ENCODE peak calls at places on chromosomes 16 and 17, in four cellular contexts. Q is WTC11, O is HepG2, K is K562. T is an unnamed sample.

GRCh38 chr17:42118545-42118944 is 2.6 kb downstream of the KAT2A start:
- DNase-seq in O (peak; percentile 52), Q (peak; percentile 62), K (peak; percentile 41), T (no peak)

GRCh38 chr17:65588194-65588808 is 26.9 kb upstream of the AXIN2 start:
- DNase-seq in K (peak; percentile 40), Q (no peak), O (peak; percentile 99), T (no peak)

GRCh38 chr17:81713004-81713555 is 996 bp downstream of the SLC25A10 start:
- DNase-seq in O (peak; percentile 68), Q (no peak), K (no peak), T (no peak)

GRCh38 chr16:1152651-1153259 is at the start of gene CACNA1H:
- DNase-seq in K (peak; percentile 96), O (no peak), Q (peak; percentile 63), T (no peak)

GRCh38 chr17:50265212-50265611 is 9.1 kb upstream of the TMEM92 start:
- DNase-seq in K (no peak), Q (no peak), O (no peak), T (no peak)

GRCh38 chr16:53611151-53611802 is 92.4 kb downstream of the RPGRIP1L start:
- DNase-seq in Q (no peak), K (no peak), O (no peak), T (no peak)

GRCh38 chr16:59527206-59527997 is 793.3 kb upstream of the GOT2 start:
- DNase-seq in Q (no peak), O (no peak), K (no peak), T (no peak)

GRCh38 chr16:71337631-71338030 is 20.9 kb upstream of the CALB2 start:
- DNase-seq in K (no peak), O (no peak), Q (no peak), T (no peak)

GRCh38 chr16:56279132-56279531 is 87.8 kb downstream of the GNAO1 start:
- DNase-seq in O (no peak), Q (no peak), K (no peak), T (no peak)

GRCh38 chr17:27339836-27340550 is 46.1 kb downstream of the WSB1 start:
- DNase-seq in O (peak; percentile 46), Q (no peak), K (peak; percentile 87), T (no peak)

GRCh38 chr17:51830886-51831285 is 327.6 kb downstream of the CA10 start:
- DNase-seq in K (no peak), Q (no peak), O (no peak), T (no peak)

GRCh38 chr16:4654387-4654901 is 29.8 kb downstream of the MGRN1 start:
- DNase-seq in K (no peak), Q (no peak), O (no peak), T (no peak)

GRCh38 chr17:65181237-65182061 is 44.3 kb downstream of the RGS9 start:
- DNase-seq in O (no peak), K (no peak), Q (no peak), T (peak; percentile 90)

GRCh38 chr16:12157510-12158093 is 181.1 kb downstream of the SNX29 start:
- DNase-seq in O (peak; percentile 23), Q (no peak), K (no peak), T (no peak)

GRCh38 chr16:68860978-68861892 is 17.9 kb downstream of the TANGO6 start:
- DNase-seq in O (peak; percentile 43), Q (no peak), K (peak; percentile 13), T (no peak)

GRCh38 chr16:11060364-11060763 is 116.0 kb downstream of the CLEC16A start:
- DNase-seq in K (no peak), O (no peak), Q (no peak), T (no peak)

GRCh38 chr16:49497466-49497865 is 123.9 kb downstream of the C16orf78 start:
- DNase-seq in O (no peak), Q (no peak), K (no peak), T (no peak)

GRCh38 chr17:31200287-31200686 is 96.8 kb downstream of the OMG start:
- DNase-seq in Q (no peak), K (no peak), O (no peak), T (no peak)

GRCh38 chr17:22102177-22102576 is 409.9 kb downstream of the KCNJ18 start:
- DNase-seq in K (no peak), Q (no peak), O (no peak), T (no peak)

GRCh38 chr17:59501690-59502089 is 63.7 kb upstream of the DHX40 start:
- DNase-seq in Q (no peak), O (no peak), K (no peak), T (no peak)

GRCh38 chr16:53999123-53999522 is 287.5 kb downstream of the IRX3 start:
- DNase-seq in K (no peak), O (no peak), Q (no peak), T (no peak)

GRCh38 chr16:26111900-26112299 is 420.1 kb downstream of the HS3ST4 start:
- DNase-seq in O (no peak), K (no peak), Q (no peak), T (no peak)
- TF ChIP-seq CBFB in O (no peak), K (no peak), Q (no peak), T (no peak)

GRCh38 chr17:76586741-76587487 is 1.3 kb upstream of the ST6GALNAC2 start:
- DNase-seq in K (no peak), Q (peak; percentile 35), O (no peak), T (no peak)

GRCh38 chr17:76584427-76585047 is 1.1 kb downstream of the ST6GALNAC2 start:
- DNase-seq in O (no peak), Q (peak; percentile 58), K (no peak), T (no peak)

GRCh38 chr17:76582660-76583059 is 3.0 kb downstream of the ST6GALNAC2 start:
- DNase-seq in O (no peak), K (no peak), Q (no peak), T (no peak)

GRCh38 chr17:76585649-76586593 is at the start of gene ST6GALNAC2:
- DNase-seq in O (peak; percentile 66), Q (peak; percentile 40), K (peak; percentile 34), T (no peak)

GRCh38 chr17:76585048-76585648 is 512 bp downstream of the ST6GALNAC2 start:
- DNase-seq in Q (peak; percentile 35), K (peak; percentile 19), O (no peak), T (no peak)
- TF ChIP-seq CBFB in Q (no peak), K (no peak), O (no peak), T (no peak)

DNA sequence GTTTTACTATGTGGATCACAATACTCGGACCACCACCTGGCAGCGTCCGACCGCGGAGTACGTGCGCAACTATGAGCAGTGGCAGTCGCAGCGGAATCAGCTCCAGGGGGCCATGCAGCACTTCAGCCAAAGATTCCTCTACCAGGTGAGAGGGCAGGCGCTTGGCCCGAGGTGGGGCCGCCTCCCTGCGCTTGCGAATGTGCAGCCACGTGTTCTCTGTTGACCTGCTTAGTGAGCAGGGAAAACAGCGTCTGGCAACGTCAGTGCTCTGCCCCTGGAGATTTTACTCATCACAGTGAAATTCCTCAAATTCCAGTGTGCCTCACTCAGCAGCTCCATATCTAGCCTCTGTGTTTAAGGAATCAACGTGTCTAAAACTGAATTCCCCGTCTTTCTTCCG is 33.4 kb upstream of the CLEC18A start:
- DNase-seq in O (no peak), Q (peak; percentile 51), K (no peak), T (no peak)
- TF ChIP-seq CBFB in O (no peak), Q (no peak), K (no peak), T (no peak)

GRCh38 chr16:87926246-87927194 is 9.8 kb downstream of the CA5A start:
- DNase-seq in O (no peak), Q (no peak), K (no peak), T (no peak)
- TF ChIP-seq CBFB in O (no peak), Q (no peak), K (no peak), T (no peak)

GRCh38 chr16:3401719-3402397 is 843 bp downstream of the ZNF174 start:
- DNase-seq in K (peak; percentile 50), O (peak; percentile 18), Q (peak; percentile 33), T (no peak)
- TF ChIP-seq CBFB in K (no peak), O (no peak), Q (no peak), T (no peak)

GRCh38 chr17:77254961-77255741 is 114.4 kb downstream of the SEC14L1 start:
- DNase-seq in Q (no peak), K (no peak), O (peak; percentile 73), T (no peak)
- TF ChIP-seq CBFB in Q (no peak), K (no peak), O (no peak), T (no peak)

DNA sequence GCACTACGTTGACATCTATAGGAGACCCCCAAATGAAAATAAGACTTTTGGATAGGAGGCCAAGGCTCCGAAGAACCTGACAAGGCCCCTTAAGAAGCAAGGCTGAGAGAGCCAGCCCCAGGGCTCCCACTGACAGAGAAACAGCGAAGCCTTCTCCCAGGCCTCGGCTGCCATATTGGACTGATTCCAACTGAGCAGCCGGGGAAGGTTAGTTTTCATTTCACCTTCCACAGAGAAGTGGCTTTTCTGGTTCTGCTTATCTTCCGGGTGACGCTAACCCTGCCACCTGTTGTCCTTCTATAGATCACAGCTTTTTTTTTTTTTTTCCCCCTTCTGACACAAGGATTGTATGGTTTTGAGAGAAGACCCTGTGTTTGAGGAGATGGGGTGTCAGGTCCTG is 356.7 kb downstream of the SOX9 start:
- DNase-seq in K (no peak), Q (no peak), O (no peak), T (no peak)
- TF ChIP-seq CBFB in K (no peak), Q (no peak), O (no peak), T (no peak)

GRCh38 chr17:58315281-58315711 is 13.3 kb downstream of the TSPOAP1 start:
- DNase-seq in O (no peak), K (no peak), Q (no peak), T (no peak)
- TF ChIP-seq CBFB in O (no peak), K (no peak), Q (no peak), T (no peak)

T was measured in GM12878.